ENCODE peak calls at places on chromosomes 16 and 17, in four cellular contexts. O is colonic mucosa, B is lower lobe of right lung, R is A549. G is an unnamed sample.

GRCh38 chr17:12667299-12667958 is 1.7 kb downstream of the MYOCD start:
- DNase-seq in O (no peak), B (no peak), R (peak; percentile 70), G (no peak)

GRCh38 chr17:73760186-73760758 is 116.0 kb upstream of the SDK2 start:
- DNase-seq in O (no peak), B (no peak), R (no peak), G (no peak)

GRCh38 chr17:45197555-45198334 is 23.9 kb upstream of the FMNL1 start:
- DNase-seq in O (peak; percentile 95), B (peak; percentile 95), R (peak; percentile 80), G (peak; percentile 100)

GRCh38 chr17:72308744-72309395 is 188.1 kb downstream of the SOX9 start:
- DNase-seq in O (no peak), B (no peak), R (no peak), G (no peak)

GRCh38 chr17:75983501-75984181 is 4.6 kb downstream of the TEN1 start:
- DNase-seq in O (no peak), B (peak; percentile 64), R (no peak), G (no peak)

GRCh38 chr17:41664587-41665565 is 23.8 kb upstream of the EIF1 start:
- DNase-seq in O (peak; percentile 34), B (no peak), R (no peak), G (no peak)

GRCh38 chr16:72985148-72985882 is 62.6 kb downstream of the ZFHX3 start:
- DNase-seq in O (no peak), B (no peak), R (no peak), G (no peak)

GRCh38 chr16:30472328-30472942 is at the start of gene ITGAL:
- DNase-seq in O (peak; percentile 46), B (peak; percentile 84), R (no peak), G (peak; percentile 83)

GRCh38 chr17:64180089-64180488 is 50.1 kb upstream of the ERN1 start:
- DNase-seq in O (no peak), B (no peak), R (no peak), G (no peak)

GRCh38 chr17:12618557-12618956 is 47.1 kb upstream of the MYOCD start:
- DNase-seq in O (no peak), B (no peak), R (no peak), G (no peak)

GRCh38 chr16:51636913-51637743 is 486.1 kb upstream of the SALL1 start:
- DNase-seq in O (no peak), B (no peak), R (no peak), G (no peak)

GRCh38 chr17:6502871-6503509 is 53.4 kb downstream of the PITPNM3 start:
- DNase-seq in O (no peak), B (peak; percentile 6), R (no peak), G (no peak)

DNA sequence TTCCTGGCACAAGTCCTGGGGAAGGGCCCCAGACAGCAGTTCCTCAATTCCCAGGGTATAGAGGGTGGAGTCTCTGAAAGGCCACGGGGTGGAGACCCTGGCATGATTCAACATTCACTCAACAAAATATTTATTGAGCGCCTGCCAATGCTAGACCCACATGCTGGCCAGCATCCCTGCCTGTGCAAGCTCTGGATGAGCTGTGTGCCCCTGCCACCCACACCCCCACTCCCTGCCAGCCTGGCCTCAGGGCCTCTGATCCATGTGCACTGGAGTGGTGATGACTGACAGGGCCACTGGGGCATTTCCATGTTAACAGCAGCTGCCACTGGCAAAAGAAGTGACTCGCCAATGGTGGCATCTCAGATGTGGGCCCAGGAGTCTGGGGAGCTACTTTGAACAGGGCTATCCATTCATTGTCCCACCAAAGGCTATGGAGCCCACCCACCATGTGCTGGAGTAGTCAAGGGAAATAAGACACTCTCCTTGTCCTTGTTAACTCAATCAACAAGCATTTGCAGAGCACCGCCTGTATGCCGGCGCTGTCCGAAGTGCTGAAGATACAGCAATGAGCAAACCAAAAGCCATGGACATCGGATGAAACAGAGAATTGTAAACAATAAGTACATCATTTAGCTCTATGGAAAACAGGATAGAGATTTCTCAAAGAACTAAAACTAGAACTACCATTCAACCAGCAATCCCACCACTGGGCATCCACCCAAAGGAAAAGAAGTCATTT is 3.0 kb upstream of the PRSS22 start:
- DNase-seq in O (no peak), B (no peak), R (no peak), G (no peak)
- H3K27ac ChIP-seq in O (no peak overlapping the region), B (no peak overlapping the region), R (peak overlapping the region; percentile 57), G (no peak overlapping the region)

DNA sequence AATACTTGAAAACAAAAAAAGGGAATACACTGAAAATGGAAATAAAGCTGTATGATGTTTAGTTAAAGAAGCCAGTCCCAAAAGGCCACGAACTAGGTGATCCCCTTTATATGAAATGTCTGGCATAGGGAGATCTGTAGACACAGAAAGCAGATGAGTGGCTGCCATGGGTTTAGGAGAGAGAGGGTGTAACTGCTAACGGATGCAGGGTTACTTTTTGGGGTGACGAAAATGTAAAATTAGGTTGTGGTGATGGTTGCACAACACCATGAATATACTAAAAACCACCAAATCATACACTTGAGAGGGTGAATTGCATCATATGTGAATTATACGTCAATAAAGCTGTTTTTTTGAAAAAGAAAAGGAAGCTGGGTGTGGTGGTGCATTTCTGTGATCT is 99.6 kb downstream of the ADCY9 start:
- DNase-seq in O (no peak), B (no peak), R (no peak), G (no peak)
- H3K4me1 ChIP-seq in O (no peaks in the 10 kb centered on the region), B (peaks cover 50% of the 10 kb centered on the region), R (peaks cover 68% of the 10 kb centered on the region), G (peaks cover 11% of the 10 kb centered on the region)

GRCh38 chr16:89122322-89122831 is 28.7 kb downstream of the ACSF3 start:
- DNase-seq in O (peak; percentile 84), B (peak; percentile 77), R (no peak), G (peak; percentile 75)

GRCh38 chr16:89121691-89122321 is 28.2 kb downstream of the ACSF3 start:
- DNase-seq in O (no peak), B (peak; percentile 27), R (no peak), G (no peak)

GRCh38 chr16:89123831-89124100 is 30.1 kb downstream of the ACSF3 start:
- DNase-seq in O (no peak), B (peak; percentile 29), R (no peak), G (no peak)

GRCh38 chr16:89120921-89121351 is 27.3 kb downstream of the ACSF3 start:
- DNase-seq in O (no peak), B (peak; percentile 40), R (no peak), G (no peak)

GRCh38 chr16:89123001-89123830 is 29.6 kb downstream of the ACSF3 start:
- DNase-seq in O (no peak), B (peak; percentile 24), R (no peak), G (peak; percentile 61)
- H3K27ac ChIP-seq in O (peak overlapping the region; percentile 27), B (peak overlapping the region; percentile 60), R (no peak overlapping the region), G (peak overlapping the region; percentile 53)

GRCh38 chr16:81458827-81459598 is 14.4 kb downstream of the CMIP start:
- DNase-seq in O (no peak), B (no peak), R (no peak), G (no peak)
- H3K4me1 ChIP-seq in O (peaks cover 6% of the 10 kb centered on the region), B (peaks cover 62% of the 10 kb centered on the region), R (peaks cover 100% of the 10 kb centered on the region), G (peaks cover 15% of the 10 kb centered on the region)

GRCh38 chr16:15671530-15672117 is 21.6 kb downstream of the NDE1 start:
- DNase-seq in O (no peak), B (no peak), R (no peak), G (no peak)

GRCh38 chr16:15677447-15677846 is 27.4 kb downstream of the NDE1 start:
- DNase-seq in O (no peak), B (no peak), R (no peak), G (no peak)

GRCh38 chr16:15676506-15676905 is 26.5 kb downstream of the NDE1 start:
- DNase-seq in O (no peak), B (no peak), R (no peak), G (no peak)

GRCh38 chr16:15674571-15674970 is 24.5 kb downstream of the NDE1 start:
- DNase-seq in O (no peak), B (no peak), R (no peak), G (no peak)

GRCh38 chr16:15672514-15673167 is 22.6 kb downstream of the NDE1 start:
- DNase-seq in O (peak; percentile 86), B (peak; percentile 92), R (peak; percentile 84), G (peak; percentile 91)
- H3K27ac ChIP-seq in O (peak overlapping the region; percentile 71), B (peak overlapping the region; percentile 90), R (peak overlapping the region; percentile 89), G (peak overlapping the region; percentile 91)

GRCh38 chr17:77451894-77452852 is 311.4 kb downstream of the SEC14L1 start:
- DNase-seq in O (peak; percentile 83), B (no peak), R (no peak), G (peak; percentile 84)
- H3K4me1 ChIP-seq in O (peaks cover 23% of the 10 kb centered on the region), B (peaks cover 75% of the 10 kb centered on the region), R (peaks cover 22% of the 10 kb centered on the region), G (peaks cover 91% of the 10 kb centered on the region)

GRCh38 chr17:82349287-82349701 is 9.8 kb upstream of the TEX19 start:
- DNase-seq in O (no peak), B (no peak), R (no peak), G (no peak)
- H3K27ac ChIP-seq in O (no peak overlapping the region), B (no peak overlapping the region), R (no peak overlapping the region), G (no peak overlapping the region)

GRCh38 chr16:48447940-48448536 is 62.8 kb upstream of the SIAH1 start:
- DNase-seq in O (peak; percentile 5), B (no peak), R (no peak), G (no peak)

GRCh38 chr16:48451323-48451722 is 66.1 kb upstream of the SIAH1 start:
- DNase-seq in O (no peak), B (no peak), R (no peak), G (no peak)

GRCh38 chr16:48452991-48453760 is 68.0 kb upstream of the SIAH1 start:
- DNase-seq in O (no peak), B (no peak), R (no peak), G (no peak)

GRCh38 chr16:48448799-48449481 is 63.7 kb upstream of the SIAH1 start:
- DNase-seq in O (peak; percentile 9), B (no peak), R (no peak), G (no peak)

DNA sequence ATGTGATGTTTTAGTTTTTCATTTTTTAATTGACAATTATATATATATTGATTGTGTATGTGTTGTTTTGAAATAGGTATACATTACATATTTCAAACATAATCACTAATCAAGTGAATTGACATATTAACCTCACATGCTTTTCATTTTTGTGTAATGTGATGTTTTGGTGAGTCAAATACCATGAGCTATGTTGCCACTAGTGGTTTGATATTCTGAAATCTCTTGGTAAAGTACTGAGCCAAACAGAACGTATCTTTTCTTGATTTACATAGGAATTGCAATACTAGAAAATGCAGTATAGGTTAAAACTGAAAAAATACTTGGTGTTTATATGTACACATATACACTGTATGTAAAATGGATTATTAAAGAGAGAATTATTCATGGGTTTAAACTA is 65.2 kb upstream of the SIAH1 start:
- DNase-seq in O (no peak), B (no peak), R (no peak), G (no peak)
- H3K4me1 ChIP-seq in O (no peaks in the 10 kb centered on the region), B (peaks cover 3% of the 10 kb centered on the region), R (peaks cover 5% of the 10 kb centered on the region), G (peaks cover 4% of the 10 kb centered on the region)

DNA sequence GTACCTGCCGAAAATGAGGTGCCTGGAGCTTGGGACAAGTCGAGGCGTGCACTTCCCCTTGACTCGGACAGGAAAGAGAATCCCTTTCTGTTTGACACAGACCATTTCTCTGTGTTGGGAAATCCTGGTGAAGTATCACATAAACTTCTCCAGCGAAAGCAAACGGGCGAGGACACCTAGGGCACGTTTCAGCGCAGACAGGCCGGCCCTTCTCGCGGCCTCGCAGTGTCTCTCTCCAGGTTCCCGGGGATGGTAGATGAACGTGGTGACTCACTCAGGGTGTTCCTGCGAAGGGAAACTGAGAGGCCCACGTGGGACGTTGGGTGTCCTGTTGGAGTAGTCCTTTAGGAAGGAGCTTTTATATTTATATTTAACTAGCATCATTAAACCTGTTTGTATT is 36.3 kb upstream of the ZNF750 start:
- DNase-seq in O (no peak), B (peak; percentile 51), R (no peak), G (peak; percentile 83)
- H3K27ac ChIP-seq in O (peak overlapping the region; percentile 15), B (peak overlapping the region; percentile 74), R (no peak overlapping the region), G (peak overlapping the region; percentile 79)

G was measured in left lung.